ENCODE peak calls at places on chromosomes 12 and 14, in nine cellular contexts. One of them, this sample, is unnamed.

GRCh38 chr14:54796961-54797360 is 105.7 kb downstream of the GCH1 start:
- DNase-seq in SK-N-SH: no peak
- DNase-seq in CD4-positive, CD25-positive, alpha-beta regulatory T cell: no peak
- DNase-seq in ascending aorta: no peak
- DNase-seq in uterus: no peak
- DNase-seq in iPS DF 6.9: no peak
- DNase-seq in sigmoid colon: no peak
- DNase-seq in mesendoderm: no peak
- DNase-seq in A673: no peak
- DNase-seq in this sample: no peak

GRCh38 chr14:33917664-33918063 is 33.2 kb downstream of the EGLN3 start:
- DNase-seq in mesendoderm: no peak
- DNase-seq in sigmoid colon: no peak
- DNase-seq in ascending aorta: no peak
- DNase-seq in CD4-positive, CD25-positive, alpha-beta regulatory T cell: no peak
- DNase-seq in SK-N-SH: no peak
- DNase-seq in A673: no peak
- DNase-seq in uterus: no peak
- DNase-seq in iPS DF 6.9: no peak
- DNase-seq in this sample: peak; percentile 19

GRCh38 chr12:89326260-89327040 is 25.9 kb downstream of the DUSP6 start:
- DNase-seq in iPS DF 6.9: no peak
- DNase-seq in SK-N-SH: no peak
- DNase-seq in sigmoid colon: no peak
- DNase-seq in ascending aorta: no peak
- DNase-seq in uterus: no peak
- DNase-seq in A673: no peak
- DNase-seq in mesendoderm: peak; percentile 82
- DNase-seq in CD4-positive, CD25-positive, alpha-beta regulatory T cell: no peak
- DNase-seq in this sample: no peak

GRCh38 chr14:58677996-58678395 is 40.2 kb downstream of the DACT1 start:
- DNase-seq in sigmoid colon: no peak
- DNase-seq in iPS DF 6.9: no peak
- DNase-seq in mesendoderm: no peak
- DNase-seq in ascending aorta: no peak
- DNase-seq in SK-N-SH: no peak
- DNase-seq in CD4-positive, CD25-positive, alpha-beta regulatory T cell: no peak
- DNase-seq in uterus: no peak
- DNase-seq in A673: no peak
- DNase-seq in this sample: no peak

GRCh38 chr12:116183741-116184141 is 93.8 kb downstream of the MED13L start:
- DNase-seq in SK-N-SH: no peak
- DNase-seq in CD4-positive, CD25-positive, alpha-beta regulatory T cell: no peak
- DNase-seq in ascending aorta: no peak
- DNase-seq in iPS DF 6.9: no peak
- DNase-seq in mesendoderm: no peak
- DNase-seq in A673: peak; percentile 36
- DNase-seq in uterus: no peak
- DNase-seq in sigmoid colon: no peak
- DNase-seq in this sample: no peak

GRCh38 chr12:16325426-16325825 is 22.0 kb upstream of the MGST1 start:
- DNase-seq in A673: no peak
- DNase-seq in SK-N-SH: no peak
- DNase-seq in CD4-positive, CD25-positive, alpha-beta regulatory T cell: no peak
- DNase-seq in iPS DF 6.9: no peak
- DNase-seq in mesendoderm: no peak
- DNase-seq in sigmoid colon: no peak
- DNase-seq in uterus: no peak
- DNase-seq in ascending aorta: no peak
- DNase-seq in this sample: no peak

GRCh38 chr14:56412453-56413434 is 166.9 kb upstream of the TMEM260 start:
- DNase-seq in uterus: no peak
- DNase-seq in SK-N-SH: no peak
- DNase-seq in ascending aorta: no peak
- DNase-seq in iPS DF 6.9: no peak
- DNase-seq in sigmoid colon: no peak
- DNase-seq in A673: peak; percentile 76
- DNase-seq in mesendoderm: no peak
- DNase-seq in CD4-positive, CD25-positive, alpha-beta regulatory T cell: peak; percentile 2
- DNase-seq in this sample: peak; percentile 71

GRCh38 chr12:3097836-3098235 is 20.7 kb downstream of the TSPAN9 start:
- DNase-seq in A673: no peak
- DNase-seq in uterus: no peak
- DNase-seq in SK-N-SH: peak; percentile 57
- DNase-seq in ascending aorta: no peak
- DNase-seq in iPS DF 6.9: no peak
- DNase-seq in sigmoid colon: no peak
- DNase-seq in CD4-positive, CD25-positive, alpha-beta regulatory T cell: no peak
- DNase-seq in mesendoderm: no peak
- DNase-seq in this sample: no peak

GRCh38 chr14:68986225-68986624 is 7.1 kb upstream of the ACTN1 start:
- DNase-seq in A673: no peak
- DNase-seq in SK-N-SH: no peak
- DNase-seq in sigmoid colon: no peak
- DNase-seq in uterus: no peak
- DNase-seq in ascending aorta: no peak
- DNase-seq in mesendoderm: no peak
- DNase-seq in CD4-positive, CD25-positive, alpha-beta regulatory T cell: no peak
- DNase-seq in iPS DF 6.9: no peak
- DNase-seq in this sample: no peak
- H3K27ac ChIP-seq in A673: no peak overlapping the region
- H3K27ac ChIP-seq in SK-N-SH: no peak overlapping the region
- H3K27ac ChIP-seq in sigmoid colon: peak overlapping the region; percentile 22
- H3K27ac ChIP-seq in uterus: no peak overlapping the region
- H3K27ac ChIP-seq in ascending aorta: no peak overlapping the region
- H3K27ac ChIP-seq in mesendoderm: no peak overlapping the region
- H3K27ac ChIP-seq in CD4-positive, CD25-positive, alpha-beta regulatory T cell: no peak overlapping the region
- H3K27ac ChIP-seq in iPS DF 6.9: no peak overlapping the region
- H3K27ac ChIP-seq in this sample: no peak overlapping the region

GRCh38 chr12:47767197-47767724 is 5.8 kb upstream of the SLC48A1 start:
- DNase-seq in ascending aorta: no peak
- DNase-seq in sigmoid colon: no peak
- DNase-seq in iPS DF 6.9: no peak
- DNase-seq in CD4-positive, CD25-positive, alpha-beta regulatory T cell: peak; percentile 81
- DNase-seq in uterus: no peak
- DNase-seq in A673: no peak
- DNase-seq in mesendoderm: peak; percentile 73
- DNase-seq in SK-N-SH: no peak
- DNase-seq in this sample: peak; percentile 63

GRCh38 chr12:47770086-47770726 is 2.8 kb upstream of the SLC48A1 start:
- DNase-seq in iPS DF 6.9: no peak
- DNase-seq in uterus: no peak
- DNase-seq in CD4-positive, CD25-positive, alpha-beta regulatory T cell: no peak
- DNase-seq in A673: no peak
- DNase-seq in ascending aorta: no peak
- DNase-seq in sigmoid colon: no peak
- DNase-seq in mesendoderm: no peak
- DNase-seq in SK-N-SH: no peak
- DNase-seq in this sample: no peak

GRCh38 chr12:47769234-47770085 is 3.6 kb upstream of the SLC48A1 start:
- DNase-seq in uterus: no peak
- DNase-seq in sigmoid colon: no peak
- DNase-seq in A673: no peak
- DNase-seq in mesendoderm: no peak
- DNase-seq in SK-N-SH: no peak
- DNase-seq in ascending aorta: no peak
- DNase-seq in iPS DF 6.9: no peak
- DNase-seq in CD4-positive, CD25-positive, alpha-beta regulatory T cell: no peak
- DNase-seq in this sample: no peak

GRCh38 chr12:47766496-47767196 is 6.4 kb upstream of the SLC48A1 start:
- DNase-seq in iPS DF 6.9: no peak
- DNase-seq in A673: no peak
- DNase-seq in ascending aorta: no peak
- DNase-seq in mesendoderm: no peak
- DNase-seq in CD4-positive, CD25-positive, alpha-beta regulatory T cell: no peak
- DNase-seq in uterus: no peak
- DNase-seq in SK-N-SH: no peak
- DNase-seq in sigmoid colon: no peak
- DNase-seq in this sample: peak; percentile 62

DNA sequence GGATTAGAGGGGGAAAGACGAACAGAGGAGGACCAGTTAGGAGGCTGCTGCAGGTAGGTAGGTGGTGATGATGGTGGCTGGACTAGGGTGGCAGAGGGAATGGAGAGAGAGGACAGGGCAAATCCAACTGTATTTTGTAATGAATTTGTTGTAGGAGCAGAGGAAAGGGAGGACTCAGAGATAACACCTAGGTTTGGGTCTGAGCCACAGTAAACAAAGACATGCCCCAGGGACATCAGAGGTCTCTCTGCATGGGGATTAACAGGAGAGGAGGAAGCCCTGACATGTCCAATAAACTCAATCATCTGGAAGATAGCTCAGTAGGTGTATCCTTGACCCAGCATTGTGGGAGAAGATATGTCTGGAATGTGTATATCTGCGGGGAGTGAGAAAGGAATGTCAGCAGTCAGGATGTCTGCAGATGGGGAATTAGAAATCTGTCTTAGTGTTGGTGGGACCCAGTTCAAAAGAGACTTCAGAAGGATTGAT is 4.7 kb upstream of the SLC48A1 start:
- DNase-seq in sigmoid colon: no peak
- DNase-seq in CD4-positive, CD25-positive, alpha-beta regulatory T cell: no peak
- DNase-seq in mesendoderm: peak; percentile 84
- DNase-seq in A673: peak; percentile 55
- DNase-seq in iPS DF 6.9: no peak
- DNase-seq in ascending aorta: no peak
- DNase-seq in SK-N-SH: no peak
- DNase-seq in uterus: no peak
- DNase-seq in this sample: no peak
- H3K4me1 ChIP-seq in sigmoid colon: peaks cover 41% of the 10 kb centered on the region
- H3K4me1 ChIP-seq in CD4-positive, CD25-positive, alpha-beta regulatory T cell: peaks cover 4% of the 10 kb centered on the region
- H3K4me1 ChIP-seq in mesendoderm: peaks cover 8% of the 10 kb centered on the region
- H3K4me1 ChIP-seq in A673: peaks cover 31% of the 10 kb centered on the region
- H3K4me1 ChIP-seq in iPS DF 6.9: peaks cover 3% of the 10 kb centered on the region
- H3K4me1 ChIP-seq in ascending aorta: no peaks in the 10 kb centered on the region
- H3K4me1 ChIP-seq in SK-N-SH: peaks cover 7% of the 10 kb centered on the region
- H3K4me1 ChIP-seq in uterus: no peaks in the 10 kb centered on the region
- H3K4me1 ChIP-seq in this sample: peaks cover 4% of the 10 kb centered on the region

GRCh38 chr12:54282949-54283593 is 2.5 kb downstream of the HNRNPA1 start:
- DNase-seq in uterus: no peak
- DNase-seq in mesendoderm: no peak
- DNase-seq in ascending aorta: no peak
- DNase-seq in A673: no peak
- DNase-seq in sigmoid colon: no peak
- DNase-seq in CD4-positive, CD25-positive, alpha-beta regulatory T cell: no peak
- DNase-seq in SK-N-SH: no peak
- DNase-seq in iPS DF 6.9: no peak
- DNase-seq in this sample: no peak

GRCh38 chr12:54292083-54292930 is 8.5 kb downstream of the NFE2 start:
- DNase-seq in uterus: no peak
- DNase-seq in CD4-positive, CD25-positive, alpha-beta regulatory T cell: no peak
- DNase-seq in ascending aorta: no peak
- DNase-seq in mesendoderm: no peak
- DNase-seq in A673: no peak
- DNase-seq in iPS DF 6.9: no peak
- DNase-seq in SK-N-SH: no peak
- DNase-seq in sigmoid colon: no peak
- DNase-seq in this sample: no peak

GRCh38 chr12:54285150-54286041 is 4.9 kb downstream of the HNRNPA1 start:
- DNase-seq in ascending aorta: no peak
- DNase-seq in mesendoderm: no peak
- DNase-seq in sigmoid colon: no peak
- DNase-seq in SK-N-SH: no peak
- DNase-seq in CD4-positive, CD25-positive, alpha-beta regulatory T cell: no peak
- DNase-seq in A673: no peak
- DNase-seq in iPS DF 6.9: no peak
- DNase-seq in uterus: no peak
- DNase-seq in this sample: no peak

GRCh38 chr12:54286042-54286931 is 5.8 kb downstream of the HNRNPA1 start:
- DNase-seq in sigmoid colon: no peak
- DNase-seq in SK-N-SH: no peak
- DNase-seq in iPS DF 6.9: no peak
- DNase-seq in CD4-positive, CD25-positive, alpha-beta regulatory T cell: no peak
- DNase-seq in mesendoderm: no peak
- DNase-seq in uterus: no peak
- DNase-seq in A673: no peak
- DNase-seq in ascending aorta: no peak
- DNase-seq in this sample: peak; percentile 26

GRCh38 chr12:54287316-54288157 is 7.0 kb downstream of the HNRNPA1 start:
- DNase-seq in uterus: no peak
- DNase-seq in CD4-positive, CD25-positive, alpha-beta regulatory T cell: no peak
- DNase-seq in iPS DF 6.9: no peak
- DNase-seq in A673: no peak
- DNase-seq in mesendoderm: peak; percentile 16
- DNase-seq in sigmoid colon: no peak
- DNase-seq in SK-N-SH: no peak
- DNase-seq in ascending aorta: no peak
- DNase-seq in this sample: no peak
- H3K27ac ChIP-seq in uterus: no peak overlapping the region
- H3K27ac ChIP-seq in CD4-positive, CD25-positive, alpha-beta regulatory T cell: no peak overlapping the region
- H3K27ac ChIP-seq in iPS DF 6.9: no peak overlapping the region
- H3K27ac ChIP-seq in A673: peak overlapping the region; percentile 32
- H3K27ac ChIP-seq in mesendoderm: no peak overlapping the region
- H3K27ac ChIP-seq in sigmoid colon: no peak overlapping the region
- H3K27ac ChIP-seq in SK-N-SH: peak overlapping the region; percentile 5
- H3K27ac ChIP-seq in ascending aorta: no peak overlapping the region
- H3K27ac ChIP-seq in this sample: no peak overlapping the region

GRCh38 chr12:1532367-1532752 is 62.0 kb downstream of the FBXL14 start:
- DNase-seq in sigmoid colon: no peak
- DNase-seq in CD4-positive, CD25-positive, alpha-beta regulatory T cell: no peak
- DNase-seq in A673: no peak
- DNase-seq in mesendoderm: no peak
- DNase-seq in ascending aorta: no peak
- DNase-seq in uterus: no peak
- DNase-seq in iPS DF 6.9: no peak
- DNase-seq in SK-N-SH: no peak
- DNase-seq in this sample: no peak

GRCh38 chr12:1531654-1532366 is 62.6 kb downstream of the FBXL14 start:
- DNase-seq in iPS DF 6.9: no peak
- DNase-seq in A673: no peak
- DNase-seq in sigmoid colon: no peak
- DNase-seq in mesendoderm: no peak
- DNase-seq in CD4-positive, CD25-positive, alpha-beta regulatory T cell: peak; percentile 9
- DNase-seq in SK-N-SH: no peak
- DNase-seq in uterus: no peak
- DNase-seq in ascending aorta: no peak
- DNase-seq in this sample: no peak

GRCh38 chr12:1529862-1530591 is 64.4 kb downstream of the FBXL14 start:
- DNase-seq in SK-N-SH: peak; percentile 81
- DNase-seq in uterus: no peak
- DNase-seq in A673: no peak
- DNase-seq in sigmoid colon: peak; percentile 57
- DNase-seq in CD4-positive, CD25-positive, alpha-beta regulatory T cell: no peak
- DNase-seq in mesendoderm: no peak
- DNase-seq in ascending aorta: no peak
- DNase-seq in iPS DF 6.9: no peak
- DNase-seq in this sample: no peak

GRCh38 chr12:1530592-1531159 is 63.7 kb downstream of the FBXL14 start:
- DNase-seq in ascending aorta: no peak
- DNase-seq in A673: no peak
- DNase-seq in mesendoderm: no peak
- DNase-seq in iPS DF 6.9: no peak
- DNase-seq in SK-N-SH: peak; percentile 79
- DNase-seq in sigmoid colon: no peak
- DNase-seq in CD4-positive, CD25-positive, alpha-beta regulatory T cell: no peak
- DNase-seq in uterus: no peak
- DNase-seq in this sample: no peak

DNA sequence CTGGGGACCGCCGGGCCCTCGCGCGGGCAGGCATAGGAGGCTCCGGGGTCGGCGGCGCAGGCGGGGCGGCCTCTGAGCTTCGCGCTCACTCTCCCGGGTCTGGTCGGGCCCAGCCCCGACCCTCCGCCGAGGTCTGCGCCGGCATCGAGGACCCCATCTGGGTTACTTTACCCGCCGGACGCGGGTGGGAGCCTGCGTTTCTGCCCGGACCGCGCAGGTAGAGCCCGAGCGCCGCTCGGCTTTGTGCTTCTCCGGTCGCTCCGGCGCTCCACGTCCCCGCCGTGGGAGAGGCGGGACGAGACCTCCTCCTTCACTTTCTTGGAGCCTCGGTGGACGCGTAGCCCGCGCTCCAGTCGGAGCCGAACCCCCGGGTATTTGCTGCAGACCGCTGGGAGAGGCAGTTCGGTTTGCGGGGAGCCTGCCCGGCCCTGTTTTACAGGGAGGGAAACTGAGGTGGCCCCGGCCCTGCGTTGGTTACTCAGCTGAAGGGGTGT is 63.2 kb downstream of the FBXL14 start:
- DNase-seq in uterus: no peak
- DNase-seq in mesendoderm: no peak
- DNase-seq in A673: no peak
- DNase-seq in sigmoid colon: no peak
- DNase-seq in ascending aorta: no peak
- DNase-seq in CD4-positive, CD25-positive, alpha-beta regulatory T cell: no peak
- DNase-seq in iPS DF 6.9: no peak
- DNase-seq in SK-N-SH: no peak
- DNase-seq in this sample: no peak
- H3K4me1 ChIP-seq in uterus: no peaks in the 10 kb centered on the region
- H3K4me1 ChIP-seq in mesendoderm: no peaks in the 10 kb centered on the region
- H3K4me1 ChIP-seq in A673: peaks cover 10% of the 10 kb centered on the region
- H3K4me1 ChIP-seq in sigmoid colon: peaks cover 13% of the 10 kb centered on the region
- H3K4me1 ChIP-seq in ascending aorta: peaks cover 4% of the 10 kb centered on the region
- H3K4me1 ChIP-seq in CD4-positive, CD25-positive, alpha-beta regulatory T cell: peaks cover 36% of the 10 kb centered on the region
- H3K4me1 ChIP-seq in iPS DF 6.9: no peaks in the 10 kb centered on the region
- H3K4me1 ChIP-seq in SK-N-SH: peaks cover 30% of the 10 kb centered on the region
- H3K4me1 ChIP-seq in this sample: peaks cover 18% of the 10 kb centered on the region

This sample was measured in DND-41.